ENCODE peak calls at places on chromosomes 11 and 22, in five cellular contexts. E is IMR-90, M is A549, F is K562, R is SK-N-SH. P is an unnamed sample.

GRCh38 chr11:71372693-71373657 is 75.2 kb downstream of the DHCR7 start:
- DNase-seq in E (peak), M (peak), F (peak), R (no peak), P (peak)

GRCh38 chr11:61657566-61657965 is 22.6 kb upstream of the DAGLA start:
- DNase-seq in E (no peak), M (no peak), F (no peak), R (no peak), P (no peak)

GRCh38 chr22:22086501-22087158 is 104.0 kb upstream of the TOP3B start:
- DNase-seq in E (peak), M (no peak), F (no peak), R (no peak), P (no peak)

GRCh38 chr11:5809122-5809519 is 397 bp downstream of the OR52N2 start:
- DNase-seq in E (no peak), M (no peak), F (no peak), R (no peak), P (no peak)

GRCh38 chr11:1922411-1923113 is 3.1 kb downstream of the TNNT3 start:
- DNase-seq in E (no peak), M (no peak), F (no peak), R (no peak), P (no peak)

GRCh38 chr11:77179048-77179447 is 51.0 kb downstream of the MYO7A start:
- DNase-seq in E (no peak), M (no peak), F (no peak), R (no peak), P (no peak)

GRCh38 chr11:67441731-67442401 is 1.4 kb downstream of the CORO1B start:
- DNase-seq in E (no peak), M (no peak), F (no peak), R (no peak), P (no peak)

GRCh38 chr11:6895010-6895409 is 2.7 kb upstream of the OR2D2 start:
- DNase-seq in E (no peak), M (no peak), F (no peak), R (no peak), P (peak)

GRCh38 chr22:38981005-38981658 is 1.0 kb upstream of the APOBEC3B start:
- DNase-seq in E (peak), M (peak), F (peak), R (no peak), P (no peak)

GRCh38 chr22:44623771-44624510 is 78.1 kb upstream of the PRR5 start:
- DNase-seq in E (peak), M (peak), F (peak), R (no peak), P (no peak)

GRCh38 chr11:120381401-120381800 is 45.2 kb downstream of the ARHGEF12 start:
- DNase-seq in E (no peak), M (no peak), F (no peak), R (no peak), P (no peak)

GRCh38 chr11:120714448-120714847 is 202.9 kb downstream of the GRIK4 start:
- DNase-seq in E (no peak), M (no peak), F (no peak), R (no peak), P (no peak)

GRCh38 chr22:49969751-49970527 is 9.4 kb downstream of the PIM3 start:
- DNase-seq in E (no peak), M (no peak), F (no peak), R (peak), P (no peak)

GRCh38 chr11:112363527-112363926 is 102.9 kb upstream of the PLET1 start:
- DNase-seq in E (peak), M (no peak), F (no peak), R (no peak), P (no peak)

GRCh38 chr11:9774591-9775392 is 110.9 kb downstream of the SWAP70 start:
- DNase-seq in E (peak), M (peak), F (no peak), R (no peak), P (no peak)

GRCh38 chr22:37659897-37660708 is 1.6 kb downstream of the PDXP start:
- DNase-seq in E (no peak), M (no peak), F (no peak), R (no peak), P (no peak)

GRCh38 chr11:72240461-72241289 is 3.3 kb downstream of the PHOX2A start:
- DNase-seq in E (no peak), M (no peak), F (no peak), R (no peak), P (no peak)

GRCh38 chr11:126132319-126132718 is 69.7 kb upstream of the CDON start:
- DNase-seq in E (no peak), M (peak), F (no peak), R (no peak), P (no peak)

GRCh38 chr11:11789735-11790369 is 51.9 kb upstream of the USP47 start:
- DNase-seq in E (peak), M (peak), F (peak), R (peak), P (no peak)

GRCh38 chr22:48488611-48489456 is 1338.8 kb downstream of the BRD1 start:
- DNase-seq in E (no peak), M (no peak), F (no peak), R (peak), P (no peak)

GRCh38 chr22:46049726-46050450 is 72.9 kb upstream of the WNT7B start:
- DNase-seq in E (no peak), M (no peak), F (no peak), R (no peak), P (no peak)

GRCh38 chr22:29313126-29314071 is 2.1 kb downstream of the RASL10A start:
- DNase-seq in E (no peak), M (peak), F (peak), R (peak), P (no peak)

GRCh38 chr11:71210861-71211260 is 41.5 kb downstream of the SHANK2 start:
- DNase-seq in E (no peak), M (no peak), F (no peak), R (no peak), P (no peak)

GRCh38 chr11:78147807-78148206 is 8.4 kb upstream of the ALG8 start:
- DNase-seq in E (no peak), M (no peak), F (no peak), R (no peak), P (no peak)

GRCh38 chr11:72625746-72626636 is 48.2 kb downstream of the PDE2A start:
- DNase-seq in E (peak), M (no peak), F (peak), R (peak), P (no peak)

GRCh38 chr11:92284558-92284957 is 59.9 kb downstream of the FAT3 start:
- DNase-seq in E (no peak), M (no peak), F (no peak), R (no peak), P (no peak)

GRCh38 chr11:40885257-40885947 is 574.0 kb downstream of the LRRC4C start:
- DNase-seq in E (no peak), M (no peak), F (no peak), R (no peak), P (no peak)

GRCh38 chr11:121810291-121810690 is 305.7 kb downstream of the BLID start:
- DNase-seq in E (peak), M (no peak), F (no peak), R (no peak), P (no peak)

GRCh38 chr11:115721309-115722007 is 217.2 kb upstream of the CADM1 start:
- DNase-seq in E (no peak), M (no peak), F (no peak), R (no peak), P (no peak)

GRCh38 chr11:111441443-111441842 is 62.4 kb upstream of the POU2AF1 start:
- DNase-seq in E (peak), M (peak), F (no peak), R (no peak), P (no peak)

GRCh38 chr11:17014321-17014773 is at the start of gene PLEKHA7:
- DNase-seq in E (no peak), M (peak), F (peak), R (peak), P (no peak)

GRCh38 chr22:44811141-44811540 is 58.8 kb downstream of the ARHGAP8 start:
- DNase-seq in E (no peak), M (no peak), F (no peak), R (no peak), P (no peak)

GRCh38 chr11:15742626-15743243 is 613.6 kb downstream of the SOX6 start:
- DNase-seq in E (peak), M (no peak), F (no peak), R (peak), P (no peak)

GRCh38 chr11:17743808-17744119 is 9.2 kb downstream of the KCNC1 start:
- DNase-seq in E (peak), M (no peak), F (no peak), R (no peak), P (no peak)

GRCh38 chr11:100777118-100777517 is 90.0 kb downstream of the ARHGAP42 start:
- DNase-seq in E (no peak), M (peak), F (no peak), R (no peak), P (no peak)
- TF ChIP-seq RCOR1 in E (no peak), M (no peak), F (no peak), R (no peak), P (no peak)

GRCh38 chr11:35112846-35113105 is 26.2 kb upstream of the CD44 start:
- DNase-seq in E (no peak), M (no peak), F (no peak), R (no peak), P (no peak)

GRCh38 chr11:35115688-35116030 is 23.3 kb upstream of the CD44 start:
- DNase-seq in E (no peak), M (no peak), F (no peak), R (no peak), P (no peak)

GRCh38 chr11:35116245-35116644 is 22.7 kb upstream of the CD44 start:
- DNase-seq in E (no peak), M (no peak), F (no peak), R (no peak), P (no peak)

GRCh38 chr11:35116762-35117588 is 22.0 kb upstream of the CD44 start:
- DNase-seq in E (peak), M (no peak), F (no peak), R (no peak), P (no peak)

GRCh38 chr11:35114901-35115687 is 23.9 kb upstream of the CD44 start:
- DNase-seq in E (no peak), M (no peak), F (no peak), R (no peak), P (no peak)
- TF ChIP-seq RCOR1 in E (no peak), M (no peak), F (no peak), R (no peak), P (peak)

GRCh38 chr11:123366924-123367323 is 63.1 kb upstream of the GRAMD1B start:
- DNase-seq in E (no peak), M (no peak), F (no peak), R (no peak), P (no peak)

GRCh38 chr11:123363556-123363955 is 66.5 kb upstream of the GRAMD1B start:
- DNase-seq in E (no peak), M (no peak), F (no peak), R (no peak), P (no peak)

GRCh38 chr11:123362941-123363340 is 67.1 kb upstream of the GRAMD1B start:
- DNase-seq in E (no peak), M (no peak), F (no peak), R (no peak), P (no peak)

GRCh38 chr11:123365955-123366354 is 64.1 kb upstream of the GRAMD1B start:
- DNase-seq in E (no peak), M (no peak), F (no peak), R (no peak), P (no peak)

GRCh38 chr11:123364145-123364544 is 65.9 kb upstream of the GRAMD1B start:
- DNase-seq in E (no peak), M (no peak), F (no peak), R (no peak), P (no peak)
- TF ChIP-seq RCOR1 in E (no peak), M (no peak), F (no peak), R (no peak), P (no peak)

DNA sequence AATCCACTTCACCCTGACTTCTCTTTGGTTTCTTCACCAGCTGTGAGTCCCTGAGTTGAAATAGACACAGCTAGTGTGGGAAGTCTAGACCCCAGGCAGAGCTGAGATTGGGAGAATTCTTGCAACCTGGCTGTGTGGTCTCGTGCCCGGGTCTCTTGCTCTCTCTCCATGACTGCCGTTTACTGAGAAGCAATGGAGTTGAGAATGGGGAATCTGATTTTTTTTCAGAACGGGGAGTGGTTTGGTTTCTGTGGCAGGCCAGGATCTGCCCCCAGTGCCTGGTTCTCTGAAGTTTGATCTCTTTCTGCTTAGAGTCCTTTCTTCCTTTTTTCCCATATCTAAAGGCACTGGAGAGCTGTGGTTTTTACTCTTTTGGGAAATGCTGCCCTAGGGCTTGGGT is 1.5 kb downstream of the SIDT2 start:
- DNase-seq in E (no peak), M (no peak), F (no peak), R (peak), P (no peak)
- TF ChIP-seq RCOR1 in E (no peak), M (no peak), F (no peak), R (no peak), P (no peak)

GRCh38 chr11:33507967-33508366 is 192.7 kb downstream of the C11orf91 start:
- DNase-seq in E (peak), M (peak), F (no peak), R (no peak), P (no peak)
- TF ChIP-seq RCOR1 in E (no peak), M (no peak), F (no peak), R (no peak), P (no peak)

GRCh38 chr22:40417041-40417440 is 46.6 kb downstream of the SGSM3 start:
- DNase-seq in E (no peak), M (no peak), F (no peak), R (no peak), P (no peak)
- TF ChIP-seq RCOR1 in E (no peak), M (no peak), F (no peak), R (no peak), P (no peak)

GRCh38 chr11:128484172-128484571 is 103.2 kb downstream of the ETS1 start:
- DNase-seq in E (no peak), M (peak), F (no peak), R (no peak), P (no peak)

GRCh38 chr11:128481135-128481534 is 106.2 kb downstream of the ETS1 start:
- DNase-seq in E (peak), M (no peak), F (no peak), R (no peak), P (no peak)

GRCh38 chr11:128483211-128483788 is 104.1 kb downstream of the ETS1 start:
- DNase-seq in E (no peak), M (no peak), F (no peak), R (no peak), P (peak)

GRCh38 chr11:128482092-128482491 is 105.3 kb downstream of the ETS1 start:
- DNase-seq in E (no peak), M (no peak), F (no peak), R (no peak), P (no peak)

GRCh38 chr11:128482512-128483191 is 104.7 kb downstream of the ETS1 start:
- DNase-seq in E (peak), M (no peak), F (no peak), R (no peak), P (no peak)
- TF ChIP-seq RCOR1 in E (no peak), M (no peak), F (no peak), R (no peak), P (no peak)

GRCh38 chr11:134338654-134339053 is 6.9 kb downstream of the GLB1L2 start:
- DNase-seq in E (no peak), M (no peak), F (no peak), R (no peak), P (no peak)
- TF ChIP-seq RCOR1 in E (no peak), M (no peak), F (no peak), R (no peak), P (no peak)

P was measured in GM12878.